ENCODE peak calls at places on chromosome 13, in four cellular contexts. Q is stomach, G is gastrocnemius medialis, Z is transverse colon. M is an unnamed sample.

GRCh38 chr13:71864981-71865857 is 1.8 kb downstream of the DACH1 start:
- DNase-seq in Q (no peak), G (no peak), Z (peak; percentile 21), M (peak; percentile 22)

GRCh38 chr13:19960673-19961015 is 2.1 kb downstream of the ZMYM2 start:
- DNase-seq in Q (no peak), G (no peak), Z (no peak), M (no peak)

GRCh38 chr13:46137627-46138026 is 32.8 kb upstream of the CPB2 start:
- DNase-seq in Q (no peak), G (no peak), Z (no peak), M (no peak)

GRCh38 chr13:37968555-37968954 is 99.0 kb upstream of the TRPC4 start:
- DNase-seq in Q (no peak), G (no peak), Z (no peak), M (no peak)

GRCh38 chr13:60170414-60170813 is 6.7 kb upstream of the DIAPH3 start:
- DNase-seq in Q (no peak), G (no peak), Z (no peak), M (no peak)

GRCh38 chr13:31200636-31200970 is 828 bp downstream of the B3GLCT start:
- DNase-seq in Q (peak; percentile 50), G (peak; percentile 37), Z (peak; percentile 63), M (peak; percentile 49)

GRCh38 chr13:30191491-30192100 is 115.8 kb downstream of the KATNAL1 start:
- DNase-seq in Q (no peak), G (no peak), Z (no peak), M (no peak)

GRCh38 chr13:46197299-46197975 is 14.3 kb upstream of the LRRC63 start:
- DNase-seq in Q (no peak), G (no peak), Z (no peak), M (no peak)

GRCh38 chr13:43990021-43990420 is 110.3 kb downstream of the LACC1 start:
- DNase-seq in Q (no peak), G (no peak), Z (no peak), M (no peak)

GRCh38 chr13:70729369-70729768 is 621.1 kb upstream of the KLHL1 start:
- DNase-seq in Q (no peak), G (no peak), Z (no peak), M (no peak)

GRCh38 chr13:51397262-51397933 is 55.4 kb downstream of the INTS6 start:
- DNase-seq in Q (no peak), G (peak; percentile 73), Z (peak; percentile 10), M (no peak)

GRCh38 chr13:97951376-97951775 is 2.1 kb upstream of the IPO5 start:
- DNase-seq in Q (no peak), G (no peak), Z (no peak), M (no peak)

GRCh38 chr13:23074054-23074805 is 106.5 kb upstream of the SGCG start:
- DNase-seq in Q (no peak), G (no peak), Z (no peak), M (no peak)

GRCh38 chr13:35796627-35797026 is 320.1 kb upstream of the MAB21L1 start:
- DNase-seq in Q (no peak), G (no peak), Z (no peak), M (no peak)
- H3K4me1 ChIP-seq in Q (peaks cover 20% of the 10 kb centered on the region), G (peaks cover 8% of the 10 kb centered on the region), Z (peaks cover 22% of the 10 kb centered on the region), M (no peaks in the 10 kb centered on the region)

DNA sequence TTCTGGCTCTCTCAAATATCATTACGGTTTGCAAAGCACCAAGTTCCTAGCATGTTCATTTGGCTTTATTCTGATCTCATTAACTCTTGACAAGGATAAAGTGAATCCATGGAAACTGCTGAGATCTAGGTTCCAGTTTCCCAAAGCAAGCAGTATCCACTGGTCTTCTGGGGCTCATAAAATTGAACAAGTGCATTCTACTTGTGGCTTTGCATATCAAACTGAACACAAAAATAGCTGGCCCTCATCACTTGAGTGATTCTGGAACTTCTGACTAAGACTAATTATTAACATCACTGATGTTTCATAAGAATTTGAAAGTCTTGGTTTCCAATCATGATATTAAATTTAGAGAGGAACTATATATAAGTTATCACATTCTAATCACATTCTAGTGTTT is 6.3 kb upstream of the KCTD12 start:
- DNase-seq in Q (no peak), G (no peak), Z (no peak), M (no peak)
- TF ChIP-seq POLR2A in Q (no peak), G (no peak), Z (no peak), M (no peak)

GRCh38 chr13:34127523-34127922 is 309.6 kb downstream of the RFC3 start:
- DNase-seq in Q (no peak), G (no peak), Z (no peak), M (no peak)

GRCh38 chr13:34129422-34129821 is 311.5 kb downstream of the RFC3 start:
- DNase-seq in Q (no peak), G (no peak), Z (no peak), M (no peak)

GRCh38 chr13:34128661-34129060 is 310.7 kb downstream of the RFC3 start:
- DNase-seq in Q (no peak), G (no peak), Z (no peak), M (no peak)

GRCh38 chr13:34124912-34125311 is 307.0 kb downstream of the RFC3 start:
- DNase-seq in Q (no peak), G (no peak), Z (no peak), M (no peak)
- H3K4me1 ChIP-seq in Q (no peaks in the 10 kb centered on the region), G (no peaks in the 10 kb centered on the region), Z (no peaks in the 10 kb centered on the region), M (no peaks in the 10 kb centered on the region)

GRCh38 chr13:113322043-113322461 is 25.0 kb downstream of the LAMP1 start:
- DNase-seq in Q (no peak), G (no peak), Z (no peak), M (peak; percentile 38)
- TF ChIP-seq POLR2A in Q (no peak), G (no peak), Z (no peak), M (no peak)

DNA sequence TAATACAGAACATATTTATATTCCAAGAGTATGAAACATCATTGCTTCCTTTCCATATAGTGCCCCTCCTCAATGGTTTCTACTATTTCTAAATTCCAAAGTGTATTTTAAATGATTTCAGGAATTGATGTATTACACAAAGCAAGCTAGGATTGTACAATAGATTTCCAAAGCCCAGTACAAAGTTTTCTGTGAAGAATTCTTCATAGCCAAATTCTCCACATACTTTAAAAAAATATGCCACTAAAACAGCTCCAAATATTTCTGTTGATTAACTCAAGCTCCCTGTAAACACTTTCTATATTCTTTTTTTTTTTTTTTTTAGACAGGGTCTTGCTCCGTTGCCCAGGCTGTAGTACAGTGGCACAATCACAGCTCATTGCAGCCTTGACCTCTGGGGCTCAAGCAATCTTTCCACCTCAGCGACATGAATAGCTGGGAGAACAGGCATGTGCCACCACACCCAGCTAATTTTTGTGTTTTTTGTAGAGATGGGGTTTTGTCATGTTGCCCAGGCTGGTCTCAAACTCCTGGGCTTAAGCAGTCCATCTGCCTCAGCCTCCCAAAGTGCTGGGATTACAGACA is 50.6 kb downstream of the ELF1 start:
- DNase-seq in Q (no peak), G (no peak), Z (no peak), M (no peak)
- H3K4me1 ChIP-seq in Q (peaks cover 100% of the 10 kb centered on the region), G (peaks cover 72% of the 10 kb centered on the region), Z (peaks cover 99% of the 10 kb centered on the region), M (no peaks in the 10 kb centered on the region)

M was measured in testis.